ENCODE peak calls at places on chromosomes 2 and 18, in six cellular contexts. K, Q, E, T, Y and O are unnamed samples.

GRCh38 chr2:181440336-181440735 is 16.9 kb upstream of the ITGA4 start:
- DNase-seq in Y (no peak), Q (no peak), K (no peak), E (no peak), T (no peak), O (no peak)

GRCh38 chr18:58612239-58613055 is 16.4 kb downstream of the ALPK2 start:
- DNase-seq in Q (no peak), T (no peak), Y (no peak), K (no peak), E (no peak), O (no peak)

GRCh38 chr2:33135645-33136044 is 188.9 kb downstream of the LTBP1 start:
- DNase-seq in E (no peak), T (no peak), Q (no peak), K (no peak), Y (no peak), O (peak)

GRCh38 chr18:28163201-28163778 is 13.6 kb downstream of the CDH2 start:
- DNase-seq in T (no peak), E (no peak), K (no peak), Q (no peak), Y (no peak), O (no peak)

GRCh38 chr2:28558421-28558820 is 62.6 kb downstream of the PLB1 start:
- DNase-seq in Y (no peak), Q (no peak), K (no peak), T (no peak), E (no peak), O (no peak)

GRCh38 chr2:105298017-105298416 is 31.5 kb downstream of the TGFBRAP1 start:
- DNase-seq in K (no peak), Q (no peak), Y (no peak), E (no peak), T (no peak), O (no peak)

GRCh38 chr18:62710417-62710816 is 4.9 kb upstream of the PHLPP1 start:
- DNase-seq in K (no peak), T (no peak), Q (no peak), Y (no peak), E (no peak), O (peak)

GRCh38 chr2:165382362-165382761 is 87.1 kb upstream of the CSRNP3 start:
- DNase-seq in Q (no peak), E (no peak), Y (no peak), K (no peak), T (no peak), O (no peak)

GRCh38 chr2:85959191-85959590 is 70.4 kb upstream of the ST3GAL5 start:
- DNase-seq in Q (no peak), K (no peak), Y (no peak), T (no peak), E (no peak), O (no peak)

GRCh38 chr2:111711270-111711669 is 172.7 kb downstream of the ANAPC1 start:
- DNase-seq in T (no peak), E (no peak), Q (no peak), K (no peak), Y (no peak), O (no peak)

GRCh38 chr18:68056936-68057335 is 540.4 kb upstream of the DSEL start:
- DNase-seq in Y (no peak), T (no peak), K (no peak), E (no peak), Q (no peak), O (peak)

GRCh38 chr2:221518201-221518936 is 53.7 kb downstream of the EPHA4 start:
- DNase-seq in E (no peak), T (no peak), K (no peak), Q (no peak), Y (no peak), O (peak)